ENCODE peak calls at places on chromosome 16, in six cellular contexts. A is A549, K is upper lobe of left lung, Q is GM12878, E is K562, M is HepG2. U is an unnamed sample. For H3K9me3, the result is how much of the 10 kb centered on the place peaks cover.

GRCh38 chr16:75244225-75244792 is 7.1 kb downstream of the BCAR1 start:
- ATAC-seq in K (no peak), Q (no peak), M (peak), E (no peak), A (peak), U (no peak)

GRCh38 chr16:70553645-70554044 is 30.0 kb downstream of the SF3B3 start:
- ATAC-seq in M (no peak), A (no peak), E (no peak), Q (no peak), K (no peak), U (peak)

GRCh38 chr16:82995927-82996441 is 369.2 kb downstream of the CDH13 start:
- ATAC-seq in K (peak), Q (no peak), M (no peak), A (no peak), E (no peak), U (peak)

GRCh38 chr16:23499801-23500200 is 10.5 kb downstream of the GGA2 start:
- ATAC-seq in E (peak), Q (no peak), K (no peak), M (no peak), A (no peak), U (no peak)

GRCh38 chr16:47565454-47565853 is 104.3 kb downstream of the PHKB start:
- ATAC-seq in A (no peak), Q (peak), K (no peak), M (no peak), E (no peak), U (peak)

GRCh38 chr16:88923926-88924833 is 52.8 kb downstream of the CBFA2T3 start:
- ATAC-seq in E (no peak), M (peak), A (no peak), K (no peak), Q (no peak), U (no peak)

GRCh38 chr16:23957287-23957686 is 121.5 kb downstream of the PRKCB start:
- ATAC-seq in E (no peak), K (no peak), A (no peak), M (no peak), Q (no peak), U (no peak)

GRCh38 chr16:75012380-75013081 is 13.7 kb downstream of the ZNRF1 start:
- ATAC-seq in M (no peak), A (no peak), K (peak), Q (peak), E (peak), U (peak)

GRCh38 chr16:278863-279366 is 1.5 kb upstream of the ARHGDIG start:
- ATAC-seq in K (no peak), Q (peak), M (no peak), A (peak), E (peak), U (no peak)

GRCh38 chr16:13909872-13910303 is 10.1 kb upstream of the ERCC4 start:
- ATAC-seq in E (no peak), M (peak), A (peak), K (peak), Q (no peak), U (peak)

GRCh38 chr16:3824121-3824795 is 56.3 kb downstream of the CREBBP start:
- ATAC-seq in E (no peak), Q (no peak), A (no peak), M (no peak), K (no peak), U (no peak)

GRCh38 chr16:17384473-17384872 is 86.3 kb downstream of the XYLT1 start:
- ATAC-seq in E (no peak), A (no peak), Q (no peak), M (no peak), K (no peak), U (no peak)

GRCh38 chr16:84557504-84557903 is 53.0 kb upstream of the MEAK7 start:
- ATAC-seq in M (no peak), K (no peak), E (no peak), A (no peak), Q (no peak), U (no peak)

GRCh38 chr16:68553186-68553585 is 14.1 kb downstream of the ZFP90 start:
- ATAC-seq in A (no peak), M (no peak), Q (no peak), E (no peak), K (no peak), U (no peak)
- H3K9me3 ChIP-seq in A (half or more), M (half or more), Q (under half), E (under half), K (half or more), U (half or more)

GRCh38 chr16:87762620-87763019 is 3.2 kb downstream of the KLHDC4 start:
- ATAC-seq in K (no peak), E (no peak), A (no peak), Q (no peak), M (no peak), U (no peak)
- TF ChIP-seq EP300 in K (no peak), E (no peak), A (no peak), Q (no peak), M (no peak), U (no peak)

DNA sequence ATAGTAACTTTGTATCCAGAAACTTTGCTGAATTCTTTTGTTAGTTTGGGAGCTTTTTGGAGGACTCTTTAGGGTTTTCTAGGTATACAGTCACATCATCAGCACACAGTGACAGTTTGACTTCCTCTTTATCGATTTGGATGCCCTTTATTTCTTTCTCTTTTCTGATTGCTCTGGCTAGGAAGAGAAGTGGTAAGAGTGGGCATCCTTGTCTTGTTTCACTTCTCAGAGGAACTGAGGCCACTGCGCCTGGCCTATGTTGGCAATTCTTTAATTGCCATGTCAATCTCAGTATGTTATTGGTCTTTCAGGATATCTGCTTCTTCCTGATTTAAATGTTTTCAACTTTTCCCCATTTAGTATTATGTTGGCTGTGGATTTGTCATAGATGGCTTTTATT is 24.6 kb downstream of the ATF7IP2 start:
- ATAC-seq in M (no peak), K (no peak), E (no peak), A (no peak), Q (no peak), U (no peak)
- H3K9me3 ChIP-seq in M (half or more), K (half or more), E (half or more), A (under half), Q (under half), U (half or more)

GRCh38 chr16:73036074-73036826 is 11.7 kb downstream of the ZFHX3 start:
- ATAC-seq in K (no peak), E (no peak), M (no peak), Q (peak), A (no peak), U (no peak)
- TF ChIP-seq EP300 in K (no peak), E (no peak), M (no peak), Q (peak), A (no peak), U (no peak)